ENCODE peak calls at places on chromosomes 16 and 17, in nine cellular contexts. J is CD4-positive, alpha-beta T cell; C is heart right ventricle; Z is naive B cell; I is caudate nucleus; K is pancreas; G is RCC 7860; R is GM13976; F is HFFc6. E is an unnamed sample.

GRCh38 chr16:20485408-20485807 is 34.1 kb downstream of the ACSM2A start:
- DNase-seq in Z (no peak), J (no peak), C (no peak), G (no peak), R (no peak), K (no peak), F (no peak), I (no peak), E (no peak)

GRCh38 chr16:383326-384020 is 1.7 kb upstream of the PGAP6 start:
- DNase-seq in C (no peak), K (peak; percentile 85), Z (peak; percentile 78), I (no peak), J (peak; percentile 32), F (no peak), G (no peak), R (no peak), E (peak; percentile 56)

GRCh38 chr16:17578921-17579876 is 108.4 kb upstream of the XYLT1 start:
- DNase-seq in K (no peak), R (peak; percentile 55), Z (peak; percentile 58), G (peak; percentile 35), C (peak; percentile 58), I (no peak), J (peak; percentile 48), F (peak; percentile 85), E (peak; percentile 25)

GRCh38 chr17:71830916-71831315 is 289.9 kb upstream of the SOX9 start:
- DNase-seq in K (no peak), F (no peak), G (no peak), R (no peak), Z (no peak), C (no peak), J (no peak), I (no peak), E (no peak)

GRCh38 chr17:1099242-1099641 is 80.5 kb downstream of the ABR start:
- DNase-seq in Z (no peak), C (no peak), G (no peak), J (no peak), R (no peak), I (no peak), K (no peak), F (no peak), E (no peak)

GRCh38 chr17:20284575-20284974 is 182.8 kb downstream of the LGALS9B start:
- DNase-seq in C (no peak), Z (no peak), I (no peak), J (no peak), F (no peak), R (no peak), G (no peak), K (no peak), E (no peak)

GRCh38 chr17:2703181-2703580 is 8.4 kb downstream of the CLUH start:
- DNase-seq in Z (no peak), R (no peak), K (peak; percentile 55), G (no peak), F (no peak), I (no peak), C (no peak), J (no peak), E (no peak)

GRCh38 chr16:19883296-19883951 is 1.2 kb downstream of the GPRC5B start:
- DNase-seq in Z (no peak), G (no peak), I (peak; percentile 61), R (no peak), F (no peak), K (peak; percentile 80), C (peak; percentile 62), J (no peak), E (no peak)

GRCh38 chr17:19645608-19646250 is 2.8 kb upstream of the ALDH3A2 start:
- DNase-seq in K (no peak), Z (peak; percentile 25), G (no peak), I (no peak), R (peak; percentile 60), F (peak; percentile 11), C (peak; percentile 24), J (peak; percentile 21), E (peak; percentile 59)

GRCh38 chr16:75647138-75647491 is 350 bp downstream of the KARS1 start:
- DNase-seq in G (no peak), R (no peak), F (no peak), Z (no peak), K (no peak), J (no peak), C (no peak), I (no peak), E (no peak)

GRCh38 chr17:63928172-63928666 is 3.9 kb downstream of the CD79B start:
- DNase-seq in K (peak; percentile 23), Z (no peak), I (no peak), F (no peak), G (no peak), R (no peak), C (no peak), J (no peak), E (no peak)

GRCh38 chr17:37706446-37706845 is 38.4 kb downstream of the HNF1B start:
- DNase-seq in K (no peak), I (no peak), R (no peak), F (no peak), G (no peak), C (no peak), Z (no peak), J (no peak), E (no peak)

E was measured in right lobe of liver.